ENCODE peak calls at places on chromosomes 1 and 21, in ten cellular contexts. O is stimulated activated CD8-positive, alpha-beta memory T cell treated with anti-CD3 and anti-CD28 coated beads, Interleukin-7, amount 100 ng/mL, for 1 hour; B is NT2/D1; X is Ammon's horn; A is T-helper 9 cell; U is central memory CD4-positive, alpha-beta T cell; E is HFFc6; M is neural progenitor cell; Z is HCT116; L is activated naive CD4-positive, alpha-beta T cell. R is an unnamed sample.
A peak's percentile ranks its signal among the peaks of the same experiment; 100 is the strongest.

GRCh38 chr1:23995431-23995837 is 15.3 kb upstream of the SRSF10 start:
- DNase-seq in O (no peak), L (no peak), U (no peak), M (no peak), X (no peak), B (no peak), A (no peak), Z (no peak), E (no peak), R (no peak)

GRCh38 chr1:202170726-202171125 is 10.3 kb upstream of the PTPN7 start:
- DNase-seq in Z (no peak), B (no peak), O (no peak), M (no peak), A (no peak), L (no peak), E (no peak), U (no peak), X (no peak), R (no peak)

GRCh38 chr1:43524804-43525203 is 5.9 kb upstream of the PTPRF start:
- DNase-seq in Z (no peak), O (no peak), X (no peak), A (no peak), B (no peak), L (no peak), E (no peak), M (no peak), U (no peak), R (no peak)

GRCh38 chr1:10117132-10117531 is 84.4 kb downstream of the UBE4B start:
- DNase-seq in A (no peak), Z (no peak), M (no peak), E (no peak), U (no peak), L (no peak), X (no peak), B (no peak), O (no peak), R (no peak)

GRCh38 chr1:8133657-8134430 is 107.7 kb upstream of the ERRFI1 start:
- DNase-seq in E (peak; percentile 68), A (no peak), Z (peak; percentile 60), B (no peak), X (no peak), M (no peak), U (no peak), L (no peak), O (no peak), R (no peak)

GRCh38 chr1:119587328-119587727 is 60.7 kb downstream of the ZNF697 start:
- DNase-seq in X (no peak), O (no peak), E (peak; percentile 34), B (no peak), A (no peak), Z (no peak), M (no peak), U (no peak), L (no peak), R (peak; percentile 4)

GRCh38 chr21:42472521-42472920 is 23.5 kb downstream of the RSPH1 start:
- DNase-seq in E (no peak), O (no peak), A (no peak), M (no peak), L (no peak), B (no peak), X (no peak), U (no peak), Z (no peak), R (no peak)

GRCh38 chr1:25011966-25012625 is 82.0 kb upstream of the RUNX3 start:
- DNase-seq in U (no peak), M (no peak), B (no peak), A (no peak), X (no peak), Z (no peak), O (no peak), E (no peak), L (no peak), R (no peak)

GRCh38 chr1:226723640-226724532 is 15.2 kb downstream of the ITPKB start:
- DNase-seq in E (peak; percentile 41), B (peak; percentile 89), X (no peak), M (peak; percentile 77), U (no peak), O (no peak), Z (no peak), L (no peak), A (no peak), R (peak; percentile 50)

GRCh38 chr1:17018849-17019248 is 7.1 kb upstream of the ATP13A2 start:
- DNase-seq in A (no peak), O (no peak), Z (no peak), U (no peak), E (no peak), X (no peak), M (no peak), B (no peak), L (no peak), R (no peak)

GRCh38 chr1:165376041-165376810 is 19.7 kb upstream of the LMX1A start:
- DNase-seq in A (peak; percentile 16), Z (no peak), B (peak; percentile 85), U (peak; percentile 2), X (peak; percentile 86), L (no peak), O (no peak), E (peak; percentile 77), M (peak; percentile 93), R (no peak)

GRCh38 chr1:66542811-66543767 is 9.1 kb downstream of the SGIP1 start:
- DNase-seq in B (no peak), X (peak; percentile 83), M (no peak), O (no peak), L (no peak), E (peak; percentile 98), U (no peak), A (no peak), Z (peak; percentile 91), R (peak; percentile 95)

GRCh38 chr21:14382486-14382834 is 486 bp downstream of the HSPA13 start:
- DNase-seq in U (no peak), Z (no peak), B (peak; percentile 36), X (peak; percentile 60), L (no peak), M (no peak), O (no peak), E (no peak), A (no peak), R (peak; percentile 25)

GRCh38 chr1:34060331-34060730 is 104.7 kb downstream of the CSMD2 start:
- DNase-seq in Z (no peak), E (no peak), M (no peak), L (no peak), O (no peak), A (no peak), X (no peak), B (no peak), U (no peak), R (no peak)

GRCh38 chr1:198530964-198531363 is 9.5 kb downstream of the ATP6V1G3 start:
- DNase-seq in E (no peak), M (peak; percentile 14), A (no peak), O (no peak), L (no peak), X (no peak), B (no peak), U (no peak), Z (no peak), R (peak; percentile 67)

GRCh38 chr1:213987876-213988638 is at the start of gene PROX1:
- DNase-seq in Z (no peak), A (no peak), U (peak; percentile 34), L (no peak), O (no peak), E (peak; percentile 83), M (peak; percentile 94), B (peak; percentile 87), X (peak; percentile 92), R (peak; percentile 79)

GRCh38 chr1:175183586-175183985 is 9.0 kb downstream of the KIAA0040 start:
- DNase-seq in Z (no peak), M (peak; percentile 30), U (no peak), A (no peak), X (no peak), B (no peak), E (no peak), O (no peak), L (no peak), R (no peak)

GRCh38 chr1:158035976-158036583 is 42.6 kb downstream of the KIRREL1 start:
- DNase-seq in E (peak; percentile 39), U (no peak), X (peak; percentile 9), M (peak; percentile 60), L (no peak), Z (peak; percentile 28), B (no peak), O (no peak), A (no peak), R (no peak)

GRCh38 chr1:38516560-38516959 is 343.0 kb downstream of the RRAGC start:
- DNase-seq in E (no peak), U (no peak), B (no peak), X (no peak), O (no peak), Z (no peak), A (no peak), M (no peak), L (no peak), R (no peak)